ENCODE peak calls at places on chromosomes 13 and 19, in ten cellular contexts. L is neural progenitor cell; M is A172; F is AG04449; V is C1 segment of cervical spinal cord; H is tibial artery; D is HS-27A; R is NCI-H1694; P is activated T-cell treated with anti-CD3 and anti-CD28 coated beads, Interleukin-2, amount 50 U/mL, for 4 hours; N is neuronal stem cell. I is an unnamed sample.

GRCh38 chr19:55116232-55117062 is 990 bp downstream of the PPP1R12C start:
- DNase-seq in P (peak; percentile 36), V (peak; percentile 60), N (no peak), R (no peak), D (no peak), M (peak; percentile 65), L (peak; percentile 50), F (peak; percentile 7), H (peak; percentile 84), I (no peak)

GRCh38 chr19:18110833-18111232 is 13.3 kb downstream of the MAST3 start:
- DNase-seq in M (no peak), H (no peak), R (no peak), V (no peak), D (no peak), P (no peak), L (no peak), N (no peak), F (no peak), I (no peak)

GRCh38 chr19:49339364-49340068 is 4.3 kb downstream of the CD37 start:
- DNase-seq in F (no peak), D (peak; percentile 95), H (peak; percentile 97), R (no peak), N (peak; percentile 89), P (no peak), V (peak; percentile 10), M (no peak), L (peak; percentile 97), I (no peak)

GRCh38 chr13:113415032-113415431 is 38.3 kb downstream of the ADPRHL1 start:
- DNase-seq in H (no peak), N (no peak), L (no peak), R (no peak), F (no peak), D (no peak), P (no peak), V (no peak), M (no peak), I (no peak)

GRCh38 chr13:113209880-113210421 is 538 bp downstream of the CUL4A start:
- DNase-seq in M (peak; percentile 38), P (peak; percentile 64), V (peak; percentile 34), H (peak; percentile 72), R (peak; percentile 16), L (peak; percentile 62), N (peak; percentile 47), F (no peak), D (peak; percentile 23), I (no peak)

GRCh38 chr13:32669030-32669646 is 82.9 kb downstream of the PDS5B start:
- DNase-seq in R (peak; percentile 10), M (peak; percentile 37), H (no peak), N (peak; percentile 12), L (peak; percentile 76), V (no peak), F (no peak), P (no peak), D (no peak), I (no peak)

GRCh38 chr19:7789447-7789846 is 26.4 kb downstream of the CLEC4M start:
- DNase-seq in F (no peak), D (no peak), P (peak; percentile 29), R (no peak), M (no peak), V (no peak), N (no peak), H (no peak), L (peak; percentile 39), I (no peak)

GRCh38 chr19:45564131-45564780 is 20.3 kb downstream of the OPA3 start:
- DNase-seq in V (no peak), H (no peak), M (no peak), F (no peak), D (no peak), P (no peak), L (no peak), N (no peak), R (no peak), I (no peak)

I was measured in epithelial cell of proximal tubule.